ENCODE peak calls at places on chromosomes 2 and 18, in nine cellular contexts. R, Q, O, T, F, C, E, I and V are unnamed samples.

GRCh38 chr2:62597323-62597722 is 91.3 kb upstream of the TMEM17 start:
- DNase-seq in O (no peak), E (no peak), R (peak), C (no peak), I (no peak), T (peak), F (no peak), Q (no peak), V (no peak)

GRCh38 chr2:199458017-199458805 is 472 bp upstream of the SATB2 start:
- DNase-seq in I (no peak), O (peak), E (peak), T (no peak), F (no peak), C (no peak), R (no peak), Q (no peak), V (no peak)

GRCh38 chr2:229980440-229981184 is 58.3 kb downstream of the FBXO36 start:
- DNase-seq in E (peak), Q (peak), T (peak), F (peak), C (peak), R (peak), I (peak), O (no peak), V (peak)

GRCh38 chr2:216556202-216556601 is 57.6 kb downstream of the RPL37A start:
- DNase-seq in R (no peak), T (no peak), C (no peak), E (no peak), F (no peak), O (no peak), Q (no peak), I (no peak), V (no peak)

GRCh38 chr2:62197017-62197586 is 1.2 kb downstream of the B3GNT2 start:
- DNase-seq in F (peak), I (no peak), R (no peak), Q (no peak), T (no peak), C (no peak), E (peak), O (peak), V (no peak)

GRCh38 chr2:47357475-47357874 is 45.5 kb upstream of the MSH2 start:
- DNase-seq in O (no peak), E (peak), I (peak), Q (no peak), T (peak), R (peak), C (no peak), F (peak), V (no peak)

GRCh38 chr2:189409136-189409535 is 32.1 kb upstream of the WDR75 start:
- DNase-seq in O (no peak), T (no peak), F (no peak), R (peak), E (no peak), Q (no peak), C (no peak), I (no peak), V (no peak)

GRCh38 chr18:3153107-3153704 is 66.6 kb downstream of the MYOM1 start:
- DNase-seq in Q (no peak), O (no peak), E (no peak), I (no peak), T (peak), F (no peak), R (peak), C (no peak), V (no peak)

GRCh38 chr18:53153281-53153680 is 813.3 kb downstream of the DCC start:
- DNase-seq in O (no peak), R (no peak), C (no peak), E (no peak), Q (no peak), F (no peak), T (no peak), I (no peak), V (no peak)

GRCh38 chr2:204944927-204945326 is 399.7 kb downstream of the PARD3B start:
- DNase-seq in T (no peak), Q (no peak), R (no peak), F (no peak), C (no peak), I (no peak), E (no peak), O (no peak), V (no peak)

GRCh38 chr2:151339168-151339567 is 18.2 kb upstream of the TNFAIP6 start:
- DNase-seq in T (peak), R (no peak), Q (no peak), F (no peak), O (no peak), C (no peak), I (no peak), E (no peak), V (no peak)

GRCh38 chr2:17479875-17480274 is 38.4 kb downstream of the RAD51AP2 start:
- DNase-seq in R (peak), E (peak), C (no peak), F (no peak), O (no peak), T (peak), Q (no peak), I (no peak), V (no peak)

GRCh38 chr2:24048662-24049484 is 668 bp upstream of the FKBP1B start:
- DNase-seq in O (no peak), E (no peak), T (no peak), R (no peak), Q (no peak), I (no peak), F (no peak), C (no peak), V (no peak)

GRCh38 chr2:234326694-234327093 is 170.2 kb downstream of the ARL4C start:
- DNase-seq in E (no peak), C (no peak), Q (no peak), F (no peak), O (no peak), I (no peak), R (no peak), T (no peak), V (no peak)

GRCh38 chr2:54558188-54558975 is 102.3 kb downstream of the SPTBN1 start:
- DNase-seq in T (peak), E (peak), C (peak), Q (no peak), O (peak), I (no peak), R (peak), F (peak), V (no peak)

GRCh38 chr2:64204006-64204632 is 59.9 kb upstream of the PELI1 start:
- DNase-seq in I (no peak), C (no peak), F (no peak), E (no peak), R (peak), Q (peak), O (peak), T (no peak), V (no peak)

GRCh38 chr2:238513346-238513745 is 86.6 kb downstream of the ASB1 start:
- DNase-seq in T (peak), F (no peak), C (peak), E (peak), Q (no peak), I (no peak), O (peak), R (peak), V (no peak)

GRCh38 chr2:85758361-85759256 is 4.8 kb downstream of the ATOH8 start:
- DNase-seq in R (no peak), F (no peak), O (no peak), C (no peak), T (no peak), E (no peak), Q (no peak), I (no peak), V (peak)

GRCh38 chr18:199214-199613 is 40.9 kb downstream of the USP14 start:
- DNase-seq in F (no peak), E (no peak), Q (no peak), C (no peak), I (no peak), O (no peak), T (no peak), R (no peak), V (no peak)

GRCh38 chr2:3248754-3249476 is 128.7 kb downstream of the EIPR1 start:
- DNase-seq in C (no peak), Q (no peak), F (no peak), E (no peak), I (no peak), R (no peak), T (no peak), O (no peak), V (no peak)

GRCh38 chr2:237260032-237260431 is 153.9 kb downstream of the COL6A3 start:
- DNase-seq in Q (no peak), T (no peak), F (no peak), C (no peak), R (peak), I (no peak), O (no peak), E (no peak), V (no peak)

GRCh38 chr2:126902859-126903258 is 4.2 kb downstream of the TEX51 start:
- DNase-seq in E (no peak), C (no peak), O (no peak), Q (no peak), I (no peak), T (no peak), F (no peak), R (no peak), V (no peak)

GRCh38 chr2:192657364-192657763 is 462.6 kb upstream of the TMEFF2 start:
- DNase-seq in R (no peak), E (no peak), C (no peak), O (no peak), Q (no peak), F (no peak), T (no peak), I (no peak), V (no peak)

GRCh38 chr2:120522151-120522751 is 176.3 kb downstream of the INHBB start:
- DNase-seq in T (no peak), C (no peak), I (no peak), O (no peak), Q (no peak), R (peak), F (no peak), E (no peak), V (no peak)

GRCh38 chr2:164145093-164145987 is 409.5 kb upstream of the FIGN start:
- DNase-seq in T (peak), R (peak), O (peak), F (no peak), E (no peak), Q (no peak), C (no peak), I (no peak), V (no peak)

GRCh38 chr18:56161604-56162003 is 476.8 kb downstream of the TXNL1 start:
- DNase-seq in O (no peak), I (no peak), F (no peak), Q (no peak), T (no peak), C (no peak), E (no peak), R (no peak), V (no peak)

GRCh38 chr18:45958730-45959129 is 8.4 kb downstream of the EPG5 start:
- DNase-seq in O (no peak), I (no peak), F (no peak), T (no peak), Q (no peak), R (no peak), C (no peak), E (no peak), V (no peak)

GRCh38 chr18:74412106-74412880 is 44.8 kb downstream of the DIPK1C start:
- DNase-seq in F (no peak), O (no peak), Q (no peak), T (no peak), R (no peak), I (no peak), C (no peak), E (no peak), V (peak)

GRCh38 chr2:54871457-54872103 is 148.1 kb downstream of the EML6 start:
- DNase-seq in R (no peak), F (no peak), I (no peak), O (no peak), E (no peak), Q (no peak), C (no peak), T (peak), V (no peak)

GRCh38 chr2:197946562-197946961 is 142.2 kb downstream of the PLCL1 start:
- DNase-seq in O (no peak), Q (peak), E (peak), F (peak), T (peak), R (peak), C (no peak), I (no peak), V (no peak)

GRCh38 chr2:99450199-99450598 is 39.6 kb downstream of the REV1 start:
- DNase-seq in Q (no peak), O (no peak), E (no peak), C (no peak), I (no peak), T (no peak), F (no peak), R (no peak), V (no peak)

GRCh38 chr2:84421791-84422190 is 37.3 kb downstream of the SUCLG1 start:
- DNase-seq in E (no peak), C (no peak), I (no peak), Q (no peak), F (no peak), R (no peak), O (no peak), T (no peak), V (no peak)

GRCh38 chr2:19851116-19851515 is 50.7 kb downstream of the TTC32 start:
- DNase-seq in I (no peak), F (no peak), T (no peak), R (no peak), C (no peak), O (no peak), Q (no peak), E (peak), V (no peak)
- TF ChIP-seq CTCF in I (no peak), F (no peak), T (peak), R (no peak), C (no peak), O (no peak), Q (no peak), E (no peak), V (no peak)

GRCh38 chr2:225889452-225889851 is 489.9 kb downstream of the NYAP2 start:
- DNase-seq in F (no peak), O (peak), R (peak), Q (peak), T (peak), C (peak), E (peak), I (no peak), V (no peak)
- TF ChIP-seq CTCF in F (peak), O (peak), R (peak), Q (no peak), T (peak), C (peak), E (peak), I (peak), V (peak)

GRCh38 chr2:31082002-31082401 is 56.2 kb downstream of the GALNT14 start:
- DNase-seq in R (no peak), I (no peak), Q (no peak), E (no peak), C (no peak), F (no peak), T (no peak), O (no peak), V (no peak)

GRCh38 chr2:31081497-31081896 is 56.7 kb downstream of the GALNT14 start:
- DNase-seq in I (no peak), T (no peak), R (no peak), Q (no peak), C (no peak), F (no peak), O (no peak), E (no peak), V (no peak)

GRCh38 chr2:31078579-31079105 is 59.6 kb downstream of the GALNT14 start:
- DNase-seq in F (no peak), C (no peak), I (no peak), E (no peak), O (no peak), Q (no peak), R (no peak), T (no peak), V (no peak)

GRCh38 chr2:31080361-31080760 is 57.9 kb downstream of the GALNT14 start:
- DNase-seq in R (no peak), C (no peak), Q (no peak), F (no peak), T (no peak), I (no peak), O (no peak), E (no peak), V (no peak)

GRCh38 chr2:31079665-31080064 is 58.6 kb downstream of the GALNT14 start:
- DNase-seq in C (no peak), I (no peak), O (no peak), F (no peak), E (no peak), R (no peak), T (no peak), Q (no peak), V (no peak)
- TF ChIP-seq CTCF in C (no peak), I (no peak), O (no peak), F (no peak), E (no peak), R (no peak), T (peak), Q (no peak), V (no peak)

DNA sequence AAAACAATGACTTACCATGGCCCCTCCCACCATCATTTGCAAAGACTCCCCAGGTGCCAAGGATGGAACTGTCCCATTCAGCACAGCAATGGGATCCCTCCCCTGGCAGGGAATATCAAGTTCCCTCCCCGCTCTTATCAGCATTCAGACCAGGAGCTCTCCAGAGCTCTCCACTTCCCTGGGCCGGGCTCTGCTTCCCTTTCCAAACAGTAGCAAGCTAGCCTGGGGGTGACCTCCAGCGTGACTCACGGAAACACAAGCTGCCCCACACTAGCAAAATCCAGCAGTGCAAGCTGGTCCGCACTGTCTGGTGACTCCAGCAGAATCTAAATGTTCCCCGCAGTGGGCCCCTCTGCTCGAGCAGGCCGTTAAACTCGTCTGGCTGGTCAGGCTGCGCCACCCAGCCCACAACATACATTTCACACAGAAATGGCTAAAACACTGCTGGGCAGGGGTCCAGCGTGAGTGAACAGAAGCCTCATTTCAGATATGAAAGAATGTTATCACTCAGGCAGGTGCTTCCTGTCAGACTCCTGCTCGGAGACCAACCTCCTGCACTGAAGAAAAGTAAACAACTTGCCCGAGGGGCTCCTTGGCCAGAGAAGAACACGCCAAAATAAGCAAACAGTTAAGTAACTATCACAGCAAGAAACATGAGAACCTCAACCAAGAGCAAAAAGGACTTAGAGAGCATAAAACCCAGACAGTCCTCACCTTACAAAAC is 33.9 kb downstream of the STAT1 start:
- DNase-seq in C (peak), I (no peak), E (no peak), O (no peak), T (peak), Q (no peak), F (peak), R (no peak), V (no peak)
- TF ChIP-seq CTCF in C (no peak), I (no peak), E (no peak), O (no peak), T (no peak), Q (no peak), F (no peak), R (no peak), V (no peak)

GRCh38 chr18:60980422-60981005 is 352.7 kb upstream of the CDH20 start:
- DNase-seq in O (no peak), C (no peak), F (no peak), Q (no peak), E (no peak), I (no peak), R (no peak), T (no peak), V (no peak)
- TF ChIP-seq CTCF in O (no peak), C (no peak), F (no peak), Q (no peak), E (no peak), I (no peak), R (no peak), T (no peak), V (no peak)

DNA sequence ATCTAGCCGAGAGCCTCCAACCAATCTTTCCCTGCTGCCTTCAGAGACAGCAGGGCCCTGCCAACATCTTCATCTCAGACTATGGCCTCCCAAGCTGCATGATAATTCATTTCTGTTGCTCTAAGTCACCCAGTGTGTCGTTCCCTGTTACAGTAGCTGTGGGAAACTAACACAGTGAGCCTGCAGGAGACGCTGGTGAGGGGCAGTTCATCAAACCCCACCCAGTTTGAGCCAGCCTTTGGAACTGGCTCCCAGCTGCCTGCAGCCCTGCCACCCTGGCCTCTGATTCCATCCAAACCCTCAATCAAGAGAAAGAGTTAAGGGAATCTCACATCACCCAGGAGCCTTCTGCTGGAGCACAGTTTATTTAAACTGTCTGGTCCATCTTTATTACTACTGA is 65.0 kb upstream of the ZCCHC2 start:
- DNase-seq in E (no peak), F (no peak), C (no peak), O (no peak), I (no peak), Q (no peak), R (no peak), T (no peak), V (no peak)
- TF ChIP-seq CTCF in E (no peak), F (no peak), C (no peak), O (no peak), I (no peak), Q (no peak), R (no peak), T (no peak), V (no peak)